ENCODE peak calls at places on chromosomes 4 and X, in four cellular contexts. One of them, this sample, is unnamed.

GRCh38 chr4:15365641-15366040 is 62.2 kb upstream of the C1QTNF7 start:
- DNase-seq in RPMI7951: no peak
- DNase-seq in neural progenitor cell: no peak
- DNase-seq in BE2C: no peak
- DNase-seq in this sample: no peak

GRCh38 chr4:145956288-145956890 is 17.8 kb upstream of the ZNF827 start:
- DNase-seq in neural progenitor cell: peak; percentile 60
- DNase-seq in BE2C: peak; percentile 49
- DNase-seq in RPMI7951: peak; percentile 35
- DNase-seq in this sample: peak; percentile 64

GRCh38 chrX:16240231-16240905 is 73.1 kb downstream of the MAGEB17 start:
- DNase-seq in neural progenitor cell: no peak
- DNase-seq in RPMI7951: no peak
- DNase-seq in BE2C: no peak
- DNase-seq in this sample: no peak

GRCh38 chrX:71253253-71254091 is 468 bp downstream of the ZMYM3 start:
- DNase-seq in BE2C: peak; percentile 58
- DNase-seq in RPMI7951: peak; percentile 48
- DNase-seq in neural progenitor cell: peak; percentile 65
- DNase-seq in this sample: peak; percentile 61

GRCh38 chrX:1676866-1677265 is 62.0 kb downstream of the ASMT start:
- DNase-seq in neural progenitor cell: no peak
- DNase-seq in BE2C: no peak
- DNase-seq in RPMI7951: no peak
- DNase-seq in this sample: no peak

GRCh38 chr4:170087163-170087700 is 2.5 kb downstream of the AADAT start:
- DNase-seq in neural progenitor cell: no peak
- DNase-seq in BE2C: no peak
- DNase-seq in RPMI7951: no peak
- DNase-seq in this sample: peak; percentile 80

GRCh38 chr4:168848112-168848511 is 161.9 kb downstream of the CBR4 start:
- DNase-seq in BE2C: peak; percentile 45
- DNase-seq in RPMI7951: peak; percentile 40
- DNase-seq in neural progenitor cell: peak; percentile 29
- DNase-seq in this sample: peak; percentile 29

GRCh38 chr4:101528526-101528925 is 181.2 kb upstream of the PPP3CA start:
- DNase-seq in RPMI7951: no peak
- DNase-seq in BE2C: no peak
- DNase-seq in neural progenitor cell: no peak
- DNase-seq in this sample: no peak

GRCh38 chrX:103063918-103064434 is at the start of gene BEX1:
- DNase-seq in BE2C: peak; percentile 91
- DNase-seq in RPMI7951: peak; percentile 65
- DNase-seq in neural progenitor cell: peak; percentile 73
- DNase-seq in this sample: peak; percentile 75

GRCh38 chr4:158656439-158656838 is 15.2 kb downstream of the C4orf46 start:
- DNase-seq in RPMI7951: no peak
- DNase-seq in neural progenitor cell: peak; percentile 64
- DNase-seq in BE2C: no peak
- DNase-seq in this sample: no peak

GRCh38 chrX:37454537-37455285 is 105.5 kb downstream of the PRRG1 start:
- DNase-seq in RPMI7951: peak; percentile 45
- DNase-seq in neural progenitor cell: no peak
- DNase-seq in BE2C: no peak
- DNase-seq in this sample: no peak

GRCh38 chr4:70838972-70839536 is 636 bp downstream of the GRSF1 start:
- DNase-seq in RPMI7951: peak; percentile 57
- DNase-seq in neural progenitor cell: peak; percentile 76
- DNase-seq in BE2C: peak; percentile 71
- DNase-seq in this sample: peak; percentile 57

This sample was measured in A673.